ENCODE peak calls at places on chromosomes 1 and 21, in seven cellular contexts. W, F, L, H, D, M and O are unnamed samples. For H3K4me1, the result is how much of the 10 kb centered on the place peaks cover.

GRCh38 chr1:7471836-7472235 is 299.3 kb upstream of the VAMP3 start:
- DNase-seq in W (no peak), F (no peak), L (peak), H (no peak), D (peak), M (no peak), O (no peak)

GRCh38 chr21:33031152-33031551 is 5.4 kb downstream of the OLIG2 start:
- DNase-seq in W (no peak), F (no peak), L (no peak), H (no peak), D (no peak), M (no peak), O (no peak)

GRCh38 chr1:236471653-236472052 is 52.1 kb upstream of the LGALS8 start:
- DNase-seq in W (no peak), F (no peak), L (no peak), H (no peak), D (no peak), M (no peak), O (no peak)

GRCh38 chr1:228955691-228956090 is 220.4 kb downstream of the RHOU start:
- DNase-seq in W (no peak), F (no peak), L (no peak), H (no peak), D (peak), M (no peak), O (no peak)

GRCh38 chr1:226951286-226952120 is 11.4 kb downstream of the COQ8A start:
- DNase-seq in W (peak), F (no peak), L (no peak), H (no peak), D (no peak), M (no peak), O (peak)

GRCh38 chr1:160618763-160619274 is 28.0 kb downstream of the SLAMF1 start:
- DNase-seq in W (no peak), F (no peak), L (no peak), H (no peak), D (no peak), M (peak), O (no peak)

GRCh38 chr1:61058477-61059245 is 23.7 kb upstream of the NFIA start:
- DNase-seq in W (no peak), F (no peak), L (no peak), H (no peak), D (no peak), M (no peak), O (no peak)

GRCh38 chr21:31929548-31929947 is 56.7 kb downstream of the HUNK start:
- DNase-seq in W (no peak), F (no peak), L (no peak), H (no peak), D (no peak), M (no peak), O (no peak)

GRCh38 chr1:204683284-204684205 is 2.0 kb downstream of the LRRN2 start:
- DNase-seq in W (peak), F (no peak), L (no peak), H (no peak), D (no peak), M (no peak), O (no peak)

GRCh38 chr1:17611991-17612390 is 72.5 kb downstream of the ARHGEF10L start:
- DNase-seq in W (no peak), F (no peak), L (no peak), H (no peak), D (peak), M (no peak), O (no peak)

GRCh38 chr1:209652873-209653401 is 712 bp upstream of the LAMB3 start:
- DNase-seq in W (peak), F (peak), L (peak), H (no peak), D (peak), M (peak), O (no peak)

GRCh38 chr1:55375617-55376258 is 160.6 kb upstream of the USP24 start:
- DNase-seq in W (no peak), F (no peak), L (no peak), H (no peak), D (peak), M (peak), O (no peak)

GRCh38 chr1:159188375-159188788 is 16.3 kb upstream of the ACKR1 start:
- DNase-seq in W (peak), F (no peak), L (peak), H (no peak), D (peak), M (peak), O (no peak)

GRCh38 chr1:27544818-27545612 is 55.0 kb upstream of the WASF2 start:
- DNase-seq in W (peak), F (no peak), L (no peak), H (no peak), D (peak), M (no peak), O (no peak)

GRCh38 chr21:41322496-41323382 is 6.1 kb downstream of the FAM3B start:
- DNase-seq in W (no peak), F (no peak), L (no peak), H (no peak), D (no peak), M (no peak), O (no peak)

GRCh38 chr1:173868266-173869107 is at the start of gene ZBTB37:
- DNase-seq in W (no peak), F (peak), L (peak), H (peak), D (peak), M (peak), O (no peak)

GRCh38 chr21:36126166-36126565 is 8.7 kb upstream of the CBR3 start:
- DNase-seq in W (no peak), F (no peak), L (no peak), H (no peak), D (no peak), M (no peak), O (no peak)
- H3K27ac ChIP-seq in W (no peak), F (no peak), L (peak), H (peak), D (no peak), M (no peak), O (peak)

GRCh38 chr1:42005530-42005929 is 86.8 kb upstream of the HIVEP3 start:
- DNase-seq in W (no peak), F (no peak), L (no peak), H (no peak), D (no peak), M (no peak), O (no peak)

GRCh38 chr1:42003433-42003832 is 84.7 kb upstream of the HIVEP3 start:
- DNase-seq in W (no peak), F (no peak), L (peak), H (no peak), D (no peak), M (no peak), O (no peak)

GRCh38 chr1:42004860-42005259 is 86.1 kb upstream of the HIVEP3 start:
- DNase-seq in W (no peak), F (no peak), L (no peak), H (no peak), D (no peak), M (no peak), O (no peak)

GRCh38 chr1:42006093-42006492 is 87.4 kb upstream of the HIVEP3 start:
- DNase-seq in W (no peak), F (no peak), L (no peak), H (no peak), D (no peak), M (no peak), O (no peak)

DNA sequence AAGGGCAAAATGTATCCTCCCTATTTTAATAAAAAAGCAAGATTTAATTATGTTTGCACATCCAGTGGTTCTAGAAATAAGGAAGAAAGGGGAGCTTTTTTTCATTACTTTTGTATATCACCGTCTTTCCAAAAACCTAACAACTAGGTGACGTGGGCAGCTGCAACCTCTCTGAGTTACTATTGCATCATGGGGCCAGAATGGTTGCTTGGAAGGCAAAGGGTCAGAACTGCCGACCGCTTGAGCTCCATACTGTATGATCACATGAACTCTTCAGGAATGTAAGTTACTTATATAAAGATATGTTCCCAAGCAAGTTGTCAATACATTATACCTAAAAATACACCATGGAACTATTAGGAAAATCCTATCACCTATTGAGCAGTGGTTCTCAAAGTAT is 85.6 kb upstream of the HIVEP3 start:
- DNase-seq in W (no peak), F (no peak), L (no peak), H (no peak), D (no peak), M (no peak), O (no peak)
- H3K4me1 ChIP-seq in W (under half), F (under half), L (under half), H (under half), D (under half), M (under half), O (under half)

GRCh38 chr1:168917796-168918195 is 188.7 kb upstream of the ATP1B1 start:
- DNase-seq in W (no peak), F (no peak), L (no peak), H (no peak), D (no peak), M (no peak), O (no peak)

GRCh38 chr1:168921514-168922106 is 184.9 kb upstream of the ATP1B1 start:
- DNase-seq in W (no peak), F (no peak), L (no peak), H (no peak), D (no peak), M (peak), O (no peak)

GRCh38 chr1:168920456-168921094 is 185.9 kb upstream of the ATP1B1 start:
- DNase-seq in W (no peak), F (no peak), L (no peak), H (no peak), D (no peak), M (no peak), O (no peak)

GRCh38 chr1:168917309-168917708 is 188.3 kb upstream of the DPT start:
- DNase-seq in W (no peak), F (no peak), L (no peak), H (no peak), D (no peak), M (no peak), O (no peak)

GRCh38 chr1:168918860-168919741 is 187.4 kb upstream of the ATP1B1 start:
- DNase-seq in W (no peak), F (no peak), L (no peak), H (no peak), D (no peak), M (no peak), O (no peak)
- H3K27ac ChIP-seq in W (no peak), F (no peak), L (no peak), H (peak), D (no peak), M (no peak), O (no peak)

GRCh38 chr1:59243978-59244377 is 52.9 kb upstream of the FGGY start:
- DNase-seq in W (no peak), F (no peak), L (no peak), H (no peak), D (no peak), M (no peak), O (no peak)

GRCh38 chr1:59242345-59242744 is 54.5 kb upstream of the FGGY start:
- DNase-seq in W (no peak), F (no peak), L (no peak), H (no peak), D (no peak), M (no peak), O (no peak)

GRCh38 chr1:59243544-59243943 is 53.4 kb upstream of the FGGY start:
- DNase-seq in W (no peak), F (no peak), L (no peak), H (no peak), D (no peak), M (peak), O (no peak)

GRCh38 chr1:59241909-59242308 is 55.0 kb upstream of the FGGY start:
- DNase-seq in W (no peak), F (no peak), L (no peak), H (no peak), D (no peak), M (no peak), O (no peak)

GRCh38 chr1:59244891-59245290 is 52.0 kb upstream of the FGGY start:
- DNase-seq in W (no peak), F (no peak), L (no peak), H (no peak), D (no peak), M (no peak), O (no peak)
- H3K4me1 ChIP-seq in W (under half), F (under half), L (under half), H (under half), D (under half), M (under half), O (under half)

GRCh38 chr1:199155166-199156033 is 516.6 kb downstream of the PTPRC start:
- DNase-seq in W (no peak), F (no peak), L (no peak), H (no peak), D (no peak), M (no peak), O (no peak)
- H3K27ac ChIP-seq in W (no peak), F (no peak), L (no peak), H (no peak), D (no peak), M (no peak), O (no peak)

DNA sequence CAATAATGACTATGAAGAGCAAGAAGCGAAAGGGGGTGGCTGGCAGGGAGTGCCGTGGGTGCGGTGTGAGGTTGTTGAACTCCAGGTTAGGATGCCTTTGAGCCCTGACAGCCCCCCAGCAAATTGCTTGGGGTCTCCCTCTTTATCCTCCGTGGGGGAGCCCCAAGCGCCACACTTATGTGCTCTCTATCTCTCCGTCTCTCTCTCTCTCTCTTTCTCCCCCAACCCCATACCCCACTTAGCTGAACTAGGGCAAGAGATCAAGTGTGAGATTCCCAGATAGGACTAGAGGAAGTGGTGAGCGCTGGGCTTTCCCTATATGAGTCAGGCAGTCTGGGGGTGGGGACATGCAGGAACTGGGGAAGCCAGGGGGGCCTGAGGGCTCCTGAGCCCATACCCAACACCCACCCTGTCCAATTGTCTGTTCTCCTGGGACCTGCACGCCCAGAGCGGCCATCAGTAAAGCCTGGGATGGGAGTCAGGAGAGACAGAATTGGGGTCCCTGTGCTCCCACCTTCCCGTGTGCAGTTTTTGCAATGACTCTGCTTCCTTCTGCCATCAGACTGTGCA is 7.8 kb downstream of the EFHD2 start:
- DNase-seq in W (no peak), F (no peak), L (peak), H (no peak), D (peak), M (no peak), O (no peak)
- H3K4me1 ChIP-seq in W (under half), F (under half), L (half or more), H (half or more), D (under half), M (under half), O (under half)

GRCh38 chr1:40305871-40306270 is 11.2 kb downstream of the COL9A2 start:
- DNase-seq in W (no peak), F (no peak), L (no peak), H (no peak), D (no peak), M (no peak), O (no peak)
- H3K27ac ChIP-seq in W (no peak), F (no peak), L (no peak), H (no peak), D (no peak), M (no peak), O (no peak)

DNA sequence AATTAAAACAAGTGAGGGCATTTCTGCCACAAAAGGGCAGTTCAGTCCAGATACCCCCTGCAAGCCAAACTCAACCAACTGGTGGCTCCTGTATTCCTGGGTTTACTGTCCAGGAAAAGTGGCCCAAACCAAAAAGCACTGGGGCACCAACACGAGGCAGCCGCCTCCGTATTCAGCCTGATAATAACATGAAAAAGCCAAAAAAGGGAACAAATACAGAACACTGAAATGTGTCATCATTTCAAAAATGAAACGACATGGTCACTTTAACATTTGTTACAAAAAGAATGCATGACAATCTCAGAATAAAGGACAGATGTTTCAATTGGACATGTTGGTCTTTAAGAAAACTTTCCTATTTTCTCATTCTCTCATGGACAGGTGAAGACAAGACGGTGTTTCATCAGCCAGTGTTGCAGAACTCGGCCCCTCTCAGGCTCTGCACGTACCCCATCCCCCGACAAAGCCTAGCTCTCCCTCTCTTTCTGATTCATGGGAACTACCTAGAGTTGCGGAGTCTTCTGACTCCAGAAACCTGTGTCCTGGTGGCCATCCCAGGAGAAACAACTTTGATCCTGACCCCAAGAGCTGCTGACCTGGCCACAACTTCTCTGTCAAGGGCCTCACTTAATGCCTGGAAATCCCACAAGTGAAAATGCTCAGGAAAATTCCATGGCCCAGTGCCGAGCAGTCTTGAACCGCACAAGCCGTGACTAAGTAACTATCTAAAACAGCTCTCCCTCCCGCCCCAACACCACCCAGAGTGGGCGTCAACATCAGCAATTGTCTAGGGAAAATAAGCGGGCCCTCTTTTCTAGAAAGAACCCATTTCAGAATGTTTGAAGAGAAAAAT is 27.1 kb downstream of the ZBTB17 start:
- DNase-seq in W (peak), F (peak), L (peak), H (no peak), D (peak), M (no peak), O (no peak)
- H3K4me1 ChIP-seq in W (half or more), F (half or more), L (half or more), H (half or more), D (half or more), M (under half), O (half or more)

GRCh38 chr1:217630711-217631591 is at the start of the genes GPATCH2 and SPATA17:
- DNase-seq in W (peak), F (peak), L (peak), H (peak), D (peak), M (peak), O (no peak)
- H3K27ac ChIP-seq in W (peak), F (peak), L (peak), H (peak), D (peak), M (peak), O (peak)

DNA sequence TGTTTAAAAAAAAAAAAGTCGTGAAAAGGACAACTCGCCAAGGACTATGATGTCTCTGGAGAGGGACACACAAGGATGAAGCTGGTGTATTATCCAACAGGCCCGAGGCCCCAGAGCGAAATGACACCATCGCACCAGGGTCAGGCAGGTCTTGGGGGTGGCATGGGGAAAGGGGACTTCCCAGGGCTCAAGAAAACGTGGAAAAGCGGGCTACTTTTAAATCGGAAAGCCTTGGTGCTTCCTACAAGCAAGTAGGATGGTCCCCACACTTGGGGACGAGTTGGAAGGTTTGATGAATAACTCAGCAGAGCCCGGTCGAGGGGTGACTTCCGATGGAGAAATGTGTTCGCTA is 505 bp upstream of the GNPAT start:
- DNase-seq in W (no peak), F (no peak), L (no peak), H (no peak), D (no peak), M (no peak), O (no peak)
- H3K4me1 ChIP-seq in W (under half), F (under half), L (under half), H (half or more), D (under half), M (under half), O (under half)